ENCODE peak calls at places on chromosome 7, in eight cellular contexts. T is OCI-LY7; B is stomach; D is adrenal gland; C is CD4-positive, alpha-beta T cell; A is neural progenitor cell; R is A673; N is heart left ventricle. L is an unnamed sample.
A peak's percentile ranks its signal among the peaks of the same experiment; 100 is the strongest.

GRCh38 chr7:148623586-148624282 is 33.2 kb downstream of the C7orf33 start:
- DNase-seq in T (no peak), B (no peak), D (peak; percentile 13), C (no peak), A (no peak), R (no peak), N (no peak), L (no peak)

GRCh38 chr7:56033671-56034432 is 17.4 kb downstream of the PSPH start:
- DNase-seq in T (peak; percentile 85), B (peak; percentile 55), D (peak; percentile 65), C (peak; percentile 53), A (peak; percentile 91), R (peak; percentile 92), N (peak; percentile 55), L (peak; percentile 63)

GRCh38 chr7:83410989-83411591 is 237.8 kb downstream of the SEMA3E start:
- DNase-seq in T (peak; percentile 43), B (peak; percentile 26), D (peak; percentile 49), C (no peak), A (peak; percentile 74), R (peak; percentile 58), N (no peak), L (no peak)

GRCh38 chr7:131231381-131232220 is 96.1 kb upstream of the MKLN1 start:
- DNase-seq in T (peak; percentile 72), B (peak; percentile 31), D (no peak), C (peak; percentile 45), A (no peak), R (no peak), N (peak; percentile 56), L (no peak)

GRCh38 chr7:139730746-139731612 is 46.8 kb downstream of the HIPK2 start:
- DNase-seq in T (peak; percentile 78), B (peak; percentile 65), D (peak; percentile 85), C (peak; percentile 23), A (peak; percentile 48), R (no peak), N (peak; percentile 79), L (no peak)

GRCh38 chr7:142796501-142797341 is 26.0 kb downstream of the PRSS2 start:
- DNase-seq in T (peak; percentile 58), B (no peak), D (no peak), C (no peak), A (peak; percentile 50), R (no peak), N (no peak), L (no peak)

GRCh38 chr7:1512781-1513656 is 8.8 kb upstream of the INTS1 start:
- DNase-seq in T (peak; percentile 90), B (peak; percentile 38), D (peak; percentile 91), C (peak; percentile 31), A (no peak), R (peak; percentile 72), N (peak; percentile 88), L (no peak)

GRCh38 chr7:1140481-1141104 is 19.4 kb downstream of the ZFAND2A start:
- DNase-seq in T (peak; percentile 25), B (no peak), D (no peak), C (no peak), A (no peak), R (no peak), N (no peak), L (no peak)

DNA sequence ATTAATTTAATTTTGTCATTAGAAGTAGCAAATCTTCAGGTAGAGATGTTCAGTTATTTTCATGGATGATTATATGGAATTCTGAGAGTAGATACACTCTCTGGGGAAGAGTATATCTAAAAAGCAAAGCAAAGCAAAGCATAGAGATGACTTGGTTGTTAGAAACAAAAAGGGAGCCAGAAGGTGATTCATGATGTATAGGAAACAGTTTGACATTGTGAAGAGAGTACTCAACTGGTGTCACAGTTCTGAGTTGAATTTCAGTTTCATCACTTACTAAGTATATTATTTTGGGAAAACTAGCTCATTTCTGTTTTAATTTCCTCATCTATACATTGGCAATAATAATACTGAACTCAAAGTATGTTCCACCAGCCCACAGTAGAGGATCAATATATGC is 86.9 kb downstream of the SEMA3C start:
- DNase-seq in T (no peak), B (no peak), D (no peak), C (no peak), A (no peak), R (no peak), N (no peak), L (no peak)
- H3K27ac ChIP-seq in T (no peak overlapping the region), B (no peak overlapping the region), D (no peak overlapping the region), C (no peak overlapping the region), A (no peak overlapping the region), R (no peak overlapping the region), N (no peak overlapping the region), L (no peak overlapping the region)

GRCh38 chr7:74002474-74003017 is 25.4 kb upstream of the ELN start:
- DNase-seq in T (no peak), B (peak; percentile 63), D (peak; percentile 21), C (no peak), A (no peak), R (no peak), N (peak; percentile 63), L (no peak)
- H3K27ac ChIP-seq in T (no peak overlapping the region), B (peak overlapping the region; percentile 56), D (peak overlapping the region; percentile 77), C (no peak overlapping the region), A (no peak overlapping the region), R (no peak overlapping the region), N (peak overlapping the region; percentile 29), L (no peak overlapping the region)

DNA sequence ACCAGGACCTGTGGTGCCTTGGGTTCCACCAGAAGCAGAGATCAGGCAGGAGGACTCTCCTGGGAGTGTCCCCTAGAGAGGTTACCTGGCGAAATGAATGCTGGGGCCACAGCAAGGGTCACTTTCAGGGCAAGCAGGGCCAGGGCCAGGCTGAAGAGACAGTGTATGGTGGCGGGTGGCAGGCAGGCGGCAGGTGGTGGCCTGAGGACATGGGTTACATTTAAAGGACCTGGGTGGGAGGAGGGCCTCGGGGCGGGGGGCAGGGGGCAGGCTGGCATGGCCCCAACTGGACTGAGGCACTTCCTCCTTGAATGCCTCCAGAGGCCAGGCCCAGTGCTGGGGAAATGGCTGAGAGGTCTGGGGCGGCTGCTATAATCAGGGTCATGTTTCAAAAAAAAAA is 14.7 kb upstream of the TBRG4 start:
- DNase-seq in T (no peak), B (no peak), D (no peak), C (no peak), A (no peak), R (no peak), N (no peak), L (no peak)
- H3K27ac ChIP-seq in T (no peak overlapping the region), B (no peak overlapping the region), D (no peak overlapping the region), C (no peak overlapping the region), A (no peak overlapping the region), R (no peak overlapping the region), N (no peak overlapping the region), L (no peak overlapping the region)

GRCh38 chr7:74725840-74726239 is 48.0 kb upstream of the NCF1 start:
- DNase-seq in T (no peak), B (no peak), D (no peak), C (no peak), A (no peak), R (no peak), N (no peak), L (no peak)
- H3K27ac ChIP-seq in T (no peak overlapping the region), B (no peak overlapping the region), D (no peak overlapping the region), C (no peak overlapping the region), A (peak overlapping the region; percentile 13), R (no peak overlapping the region), N (no peak overlapping the region), L (no peak overlapping the region)